ENCODE peak calls at places on chromosome 18, in ten cellular contexts. R, H, L, C, J, F, B, Q, V and D are unnamed samples.

GRCh38 chr18:74457743-74458465 is 796 bp upstream of the DIPK1C start:
- DNase-seq in C (no peak), H (no peak), L (no peak), B (no peak), Q (no peak), R (peak; percentile 43), V (no peak), F (no peak), J (peak; percentile 70), D (no peak)

GRCh38 chr18:23593720-23594119 is 7.4 kb upstream of the NPC1 start:
- DNase-seq in Q (no peak), B (no peak), L (no peak), H (no peak), J (no peak), V (peak; percentile 98), F (no peak), C (peak; percentile 87), R (no peak), D (no peak)

GRCh38 chr18:2984703-2985261 is 28.2 kb downstream of the LPIN2 start:
- DNase-seq in R (no peak), C (no peak), F (no peak), V (no peak), J (no peak), B (no peak), L (no peak), Q (no peak), H (no peak), D (no peak)

GRCh38 chr18:8366656-8367055 is 242.6 kb upstream of the RAB12 start:
- DNase-seq in C (no peak), V (no peak), H (no peak), L (no peak), Q (no peak), F (no peak), J (no peak), R (no peak), B (no peak), D (no peak)

GRCh38 chr18:32380559-32380958 is 90.1 kb downstream of the GAREM1 start:
- DNase-seq in V (peak; percentile 47), H (no peak), J (no peak), B (no peak), L (no peak), F (no peak), R (no peak), C (no peak), Q (no peak), D (no peak)

GRCh38 chr18:3815991-3816390 is 366.0 kb downstream of the TGIF1 start:
- DNase-seq in C (no peak), R (no peak), Q (no peak), B (no peak), J (no peak), H (no peak), L (no peak), V (no peak), F (no peak), D (no peak)

GRCh38 chr18:24588440-24588839 is 128.0 kb downstream of the HRH4 start:
- DNase-seq in R (no peak), J (no peak), C (no peak), L (no peak), F (no peak), B (peak; percentile 3), H (no peak), Q (no peak), V (no peak), D (no peak)

GRCh38 chr18:55633032-55633431 is 45.0 kb upstream of the TCF4 start:
- DNase-seq in B (no peak), H (no peak), V (peak; percentile 16), R (no peak), J (no peak), F (no peak), L (no peak), C (no peak), Q (no peak), D (no peak)

GRCh38 chr18:73674466-73674865 is 473.2 kb downstream of the FBXO15 start:
- DNase-seq in L (no peak), B (no peak), Q (no peak), R (no peak), H (no peak), C (no peak), F (no peak), J (no peak), V (no peak), D (no peak)

GRCh38 chr18:23200751-23201150 is 65.5 kb downstream of the CABLES1 start:
- DNase-seq in R (no peak), C (no peak), J (no peak), V (no peak), L (no peak), Q (no peak), H (no peak), B (no peak), F (no peak), D (no peak)

GRCh38 chr18:4510709-4511108 is 55.6 kb upstream of the DLGAP1 start:
- DNase-seq in L (no peak), F (no peak), C (no peak), B (no peak), V (peak; percentile 0), R (peak; percentile 3), Q (no peak), J (peak; percentile 5), H (no peak), D (no peak)

GRCh38 chr18:34695300-34695699 is 14.8 kb upstream of the DTNA start:
- DNase-seq in Q (no peak), R (no peak), H (no peak), V (no peak), C (no peak), J (no peak), B (peak; percentile 61), L (no peak), F (no peak), D (no peak)

GRCh38 chr18:8959551-8960135 is 142.9 kb upstream of the NDUFV2 start:
- DNase-seq in F (no peak), B (no peak), V (no peak), C (no peak), R (no peak), J (no peak), Q (no peak), L (no peak), H (no peak), D (no peak)

GRCh38 chr18:48819781-48820482 is 130.8 kb downstream of the SMAD7 start:
- DNase-seq in B (no peak), J (no peak), R (no peak), C (no peak), Q (no peak), H (no peak), V (no peak), F (peak; percentile 3), L (no peak), D (no peak)

GRCh38 chr18:79420033-79420745 is 24.5 kb downstream of the NFATC1 start:
- DNase-seq in F (no peak), B (no peak), J (no peak), H (no peak), Q (no peak), V (no peak), R (no peak), L (no peak), C (no peak), D (no peak)

GRCh38 chr18:8283901-8284585 is 325.2 kb upstream of the RAB12 start:
- DNase-seq in B (no peak), L (no peak), V (peak; percentile 57), R (no peak), C (no peak), Q (no peak), F (no peak), J (no peak), H (no peak), D (no peak)

GRCh38 chr18:46428368-46428767 is 228.7 kb downstream of the LOXHD1 start:
- DNase-seq in F (no peak), J (no peak), C (no peak), H (no peak), B (no peak), L (no peak), V (no peak), Q (no peak), R (no peak), D (no peak)

GRCh38 chr18:9380571-9381390 is 46.2 kb downstream of the TWSG1 start:
- DNase-seq in Q (no peak), F (no peak), R (no peak), B (peak; percentile 61), V (peak; percentile 19), L (no peak), J (no peak), C (no peak), H (no peak), D (no peak)

GRCh38 chr18:8468911-8469310 is 140.3 kb upstream of the RAB12 start:
- DNase-seq in V (peak; percentile 51), C (no peak), Q (no peak), H (no peak), J (no peak), B (no peak), L (no peak), R (no peak), F (no peak), D (no peak)

GRCh38 chr18:830315-830901 is 18.4 kb upstream of the YES1 start:
- DNase-seq in V (peak; percentile 86), H (no peak), F (no peak), C (peak; percentile 56), J (no peak), B (peak; percentile 1), R (no peak), Q (no peak), L (no peak), D (no peak)

GRCh38 chr18:53489266-53489665 is 735.2 kb downstream of the MBD2 start:
- DNase-seq in L (no peak), B (no peak), R (no peak), V (no peak), C (no peak), F (no peak), H (no peak), J (no peak), Q (no peak), D (no peak)

GRCh38 chr18:63741769-63742168 is 33.4 kb upstream of the SERPINB7 start:
- DNase-seq in H (no peak), B (no peak), C (peak; percentile 15), Q (no peak), J (no peak), L (no peak), R (no peak), V (peak; percentile 64), F (no peak), D (no peak)

GRCh38 chr18:4789506-4789905 is 334.4 kb upstream of the DLGAP1 start:
- DNase-seq in H (no peak), Q (no peak), B (no peak), F (no peak), R (no peak), C (no peak), J (no peak), L (no peak), V (no peak), D (no peak)

GRCh38 chr18:3593381-3593903 is 143.5 kb downstream of the TGIF1 start:
- DNase-seq in C (peak; percentile 84), V (peak; percentile 93), L (no peak), B (peak; percentile 76), H (no peak), R (peak; percentile 71), J (no peak), Q (peak; percentile 72), F (no peak), D (no peak)

GRCh38 chr18:75223687-75224347 is 13.2 kb downstream of the TSHZ1 start:
- DNase-seq in L (no peak), C (no peak), F (no peak), R (no peak), J (no peak), Q (no peak), B (peak; percentile 78), V (peak; percentile 49), H (no peak), D (no peak)

GRCh38 chr18:9869713-9870430 is 15.9 kb upstream of the TXNDC2 start:
- DNase-seq in J (no peak), F (no peak), B (no peak), L (no peak), R (no peak), C (peak; percentile 64), Q (no peak), V (peak; percentile 94), H (no peak), D (peak; percentile 24)

GRCh38 chr18:59705145-59705544 is 7.9 kb upstream of the CCBE1 start:
- DNase-seq in H (no peak), R (no peak), V (no peak), F (no peak), J (no peak), L (no peak), C (no peak), Q (no peak), B (no peak), D (no peak)

GRCh38 chr18:33761363-33761762 is 183.3 kb downstream of the ASXL3 start:
- DNase-seq in F (no peak), R (no peak), L (no peak), C (peak; percentile 58), B (no peak), Q (no peak), J (no peak), V (peak; percentile 59), H (no peak), D (no peak)